ENCODE peak calls at places on chromosomes 6 and 20, in four cellular contexts. B, X, C and N are unnamed samples.

GRCh38 chr20:62947532-62948300 is 4.8 kb upstream of the SLC17A9 start:
- DNase-seq in B (no peak), X (no peak), C (no peak), N (no peak)

GRCh38 chr20:3940905-3941304 is 51.7 kb downstream of the PANK2 start:
- DNase-seq in B (no peak), X (no peak), C (no peak), N (no peak)

GRCh38 chr6:15400572-15401004 is 154.7 kb downstream of the JARID2 start:
- DNase-seq in B (no peak), X (peak; percentile 86), C (no peak), N (no peak)

GRCh38 chr6:76275746-76276145 is 203.3 kb upstream of the IMPG1 start:
- DNase-seq in B (no peak), X (no peak), C (no peak), N (no peak)

GRCh38 chr6:138383776-138384175 is 6.1 kb downstream of the SMIM28 start:
- DNase-seq in B (no peak), X (no peak), C (peak; percentile 21), N (no peak)

GRCh38 chr6:89242574-89243330 is 25.6 kb upstream of the GABRR1 start:
- DNase-seq in B (no peak), X (peak; percentile 39), C (peak; percentile 44), N (no peak)

GRCh38 chr6:4780360-4780812 is 4.2 kb downstream of the CDYL start:
- DNase-seq in B (no peak), X (peak; percentile 73), C (no peak), N (no peak)

GRCh38 chr6:30885999-30886896 is 1.9 kb downstream of the DDR1 start:
- DNase-seq in B (no peak), X (peak; percentile 82), C (peak; percentile 95), N (peak; percentile 87)

GRCh38 chr20:56810141-56810540 is 181.0 kb downstream of the TFAP2C start:
- DNase-seq in B (no peak), X (no peak), C (no peak), N (no peak)

GRCh38 chr20:57905448-57905847 is 195.6 kb upstream of the PMEPA1 start:
- DNase-seq in B (no peak), X (no peak), C (no peak), N (no peak)

GRCh38 chr6:7811441-7811840 is 85.5 kb downstream of the BMP6 start:
- DNase-seq in B (no peak), X (no peak), C (no peak), N (no peak)

GRCh38 chr6:107488875-107489635 is 862 bp upstream of the SOBP start:
- DNase-seq in B (no peak), X (peak; percentile 29), C (peak; percentile 44), N (peak; percentile 85)

GRCh38 chr6:5672581-5673011 is 334.1 kb downstream of the NRN1 start:
- DNase-seq in B (no peak), X (peak; percentile 53), C (no peak), N (no peak)

GRCh38 chr6:56767892-56768531 is 125.3 kb upstream of the DST start:
- DNase-seq in B (no peak), X (no peak), C (no peak), N (no peak)

GRCh38 chr6:1611322-1611571 is 1.5 kb downstream of the FOXC1 start:
- DNase-seq in B (no peak), X (no peak), C (no peak), N (no peak)

GRCh38 chr6:45364466-45364865 is 13.3 kb downstream of the SUPT3H start:
- DNase-seq in B (no peak), X (no peak), C (no peak), N (no peak)

GRCh38 chr6:48280035-48280434 is 169.0 kb upstream of the PTCHD4 start:
- DNase-seq in B (no peak), X (no peak), C (no peak), N (no peak)

GRCh38 chr6:11491998-11492397 is 45.6 kb upstream of the TMEM170B start:
- DNase-seq in B (no peak), X (no peak), C (no peak), N (no peak)

GRCh38 chr6:140504776-140505175 is 1130.3 kb upstream of the CITED2 start:
- DNase-seq in B (no peak), X (no peak), C (no peak), N (no peak)

GRCh38 chr20:24488800-24489175 is 19.4 kb downstream of the SYNDIG1 start:
- DNase-seq in B (no peak), X (no peak), C (no peak), N (no peak)

GRCh38 chr20:57266251-57267157 is at the start of gene BMP7:
- DNase-seq in B (no peak), X (no peak), C (no peak), N (no peak)

GRCh38 chr6:48978016-48978415 is 485.0 kb downstream of the MMUT start:
- DNase-seq in B (no peak), X (no peak), C (no peak), N (no peak)

GRCh38 chr6:250676-251075 is 41.6 kb upstream of the DUSP22 start:
- DNase-seq in B (no peak), X (no peak), C (no peak), N (no peak)

GRCh38 chr6:153208706-153209105 is 77.6 kb upstream of the RGS17 start:
- DNase-seq in B (no peak), X (no peak), C (no peak), N (no peak)

GRCh38 chr20:24357169-24357568 is 112.3 kb upstream of the SYNDIG1 start:
- DNase-seq in B (no peak), X (no peak), C (no peak), N (no peak)

GRCh38 chr20:62875419-62876355 is 14.1 kb upstream of the TCFL5 start:
- DNase-seq in B (no peak), X (peak; percentile 91), C (peak; percentile 92), N (no peak)

GRCh38 chr6:89610149-89610642 is 28.4 kb downstream of the LYRM2 start:
- DNase-seq in B (peak; percentile 30), X (peak; percentile 74), C (peak; percentile 40), N (peak; percentile 90)

GRCh38 chr6:41405941-41406340 is 70.5 kb downstream of the NCR2 start:
- DNase-seq in B (no peak), X (no peak), C (no peak), N (no peak)

GRCh38 chr6:43728586-43728985 is 41.0 kb upstream of the MRPS18A start:
- DNase-seq in B (no peak), X (no peak), C (no peak), N (no peak)

GRCh38 chr20:17859616-17860232 is 108.9 kb downstream of the SNX5 start:
- DNase-seq in B (no peak), X (no peak), C (no peak), N (no peak)

GRCh38 chr20:22617160-22617559 is 32.8 kb upstream of the FOXA2 start:
- DNase-seq in B (no peak), X (peak; percentile 37), C (peak; percentile 58), N (no peak)

GRCh38 chr20:24027229-24027628 is 38.6 kb upstream of the GGTLC1 start:
- DNase-seq in B (peak; percentile 2), X (peak; percentile 1), C (no peak), N (no peak)

GRCh38 chr6:150590448-150590847 is 9.2 kb upstream of the PLEKHG1 start:
- DNase-seq in B (no peak), X (no peak), C (no peak), N (no peak)

GRCh38 chr6:163929538-163929937 is 515.0 kb downstream of the QKI start:
- DNase-seq in B (no peak), X (no peak), C (no peak), N (no peak)
- TF ChIP-seq SIN3A in B (no peak), X (no peak), C (no peak), N (no peak)

DNA sequence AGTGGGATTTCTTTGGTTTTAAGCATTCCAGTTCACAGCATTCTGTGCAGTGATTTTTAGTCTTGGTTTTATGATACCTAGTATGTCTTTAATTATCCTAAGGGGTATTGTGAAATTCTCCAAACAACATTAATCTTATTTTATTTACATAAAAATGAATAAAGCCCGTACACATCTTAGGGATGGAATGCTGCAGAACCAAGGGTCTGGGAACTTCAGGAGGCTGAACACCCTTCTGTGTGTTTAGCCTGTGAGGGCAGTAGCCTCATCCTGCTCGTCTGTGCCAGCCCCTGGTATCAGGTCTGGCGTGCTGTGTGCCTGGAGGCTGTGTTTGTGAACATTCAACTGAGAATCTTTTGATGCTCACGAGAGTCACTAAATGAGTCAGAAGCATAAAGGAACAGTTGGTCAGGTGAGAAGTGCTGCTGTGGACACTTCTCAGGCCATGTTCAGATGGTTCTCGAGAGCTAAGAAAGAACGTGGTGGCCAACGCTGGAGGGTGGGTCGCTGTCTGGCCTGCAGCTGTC is 25.2 kb upstream of the C20orf204 start:
- DNase-seq in B (peak; percentile 31), X (no peak), C (no peak), N (no peak)
- TF ChIP-seq HDAC6 in B (no peak), X (no peak), C (no peak), N (no peak)

DNA sequence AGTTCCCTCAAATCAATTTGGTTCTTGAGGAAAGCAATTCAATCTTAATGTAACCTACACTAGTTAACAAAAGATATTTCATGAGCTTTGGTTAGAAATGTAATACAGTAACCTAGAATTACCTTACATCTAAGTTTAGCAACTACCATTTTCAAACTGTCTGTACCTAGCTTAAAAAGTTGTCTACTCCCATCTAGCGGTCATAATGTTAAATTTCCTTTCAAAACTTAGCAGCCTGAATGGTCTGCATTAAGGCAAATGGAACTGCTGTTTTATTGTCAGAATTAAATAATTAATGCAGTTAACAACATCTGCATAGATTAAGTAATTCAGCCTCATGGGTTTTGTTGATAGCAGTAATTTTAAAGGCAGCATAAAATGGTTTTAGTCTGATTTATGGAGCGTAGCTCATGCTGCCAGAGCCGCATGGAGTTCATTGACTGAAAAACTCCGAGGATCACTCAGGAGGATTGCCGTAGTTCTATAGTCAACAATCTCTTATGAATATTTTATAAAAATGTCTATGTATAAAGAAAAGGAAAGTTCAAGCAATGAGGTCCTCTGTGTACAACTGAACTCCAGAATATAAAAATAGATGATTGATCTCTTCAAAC is 485.4 kb upstream of the MANEA start:
- DNase-seq in B (no peak), X (peak; percentile 28), C (peak; percentile 41), N (no peak)
- TF ChIP-seq SIN3A in B (no peak), X (no peak), C (no peak), N (no peak)

GRCh38 chr20:10578607-10579006 is 95.2 kb downstream of the JAG1 start:
- DNase-seq in B (no peak), X (no peak), C (peak; percentile 71), N (no peak)
- TF ChIP-seq HDAC6 in B (no peak), X (no peak), C (no peak), N (no peak)